ENCODE peak calls at places on chromosomes 16 and 17, in eight cellular contexts. One of them, this sample, is unnamed.

GRCh38 chr17:75763269-75763607 is 1.8 kb downstream of the GALK1 start:
- DNase-seq in heart left ventricle: no peak
- DNase-seq in esophagus squamous epithelium: no peak
- DNase-seq in HCT116: no peak
- DNase-seq in adrenal gland: no peak
- DNase-seq in tibial nerve: no peak
- DNase-seq in body of pancreas: no peak
- DNase-seq in prostate gland: no peak
- DNase-seq in this sample: no peak

GRCh38 chr16:20904507-20905079 is 4.0 kb downstream of the LYRM1 start:
- DNase-seq in heart left ventricle: no peak
- DNase-seq in esophagus squamous epithelium: no peak
- DNase-seq in HCT116: peak; percentile 85
- DNase-seq in adrenal gland: no peak
- DNase-seq in tibial nerve: no peak
- DNase-seq in body of pancreas: no peak
- DNase-seq in prostate gland: peak; percentile 21
- DNase-seq in this sample: no peak

GRCh38 chr16:17607075-17607509 is 136.3 kb upstream of the XYLT1 start:
- DNase-seq in heart left ventricle: no peak
- DNase-seq in esophagus squamous epithelium: no peak
- DNase-seq in HCT116: no peak
- DNase-seq in adrenal gland: no peak
- DNase-seq in tibial nerve: no peak
- DNase-seq in body of pancreas: no peak
- DNase-seq in prostate gland: no peak
- DNase-seq in this sample: no peak

GRCh38 chr16:35431829-35432663 is 1972.6 kb downstream of the TP53TG3F start:
- DNase-seq in heart left ventricle: no peak
- DNase-seq in esophagus squamous epithelium: no peak
- DNase-seq in HCT116: no peak
- DNase-seq in adrenal gland: peak; percentile 26
- DNase-seq in tibial nerve: no peak
- DNase-seq in body of pancreas: peak; percentile 44
- DNase-seq in prostate gland: no peak
- DNase-seq in this sample: no peak

GRCh38 chr17:80141463-80142165 is 5.3 kb downstream of the EIF4A3 start:
- DNase-seq in heart left ventricle: no peak
- DNase-seq in esophagus squamous epithelium: no peak
- DNase-seq in HCT116: no peak
- DNase-seq in adrenal gland: no peak
- DNase-seq in tibial nerve: no peak
- DNase-seq in body of pancreas: no peak
- DNase-seq in prostate gland: no peak
- DNase-seq in this sample: no peak

GRCh38 chr17:74810699-74811485 is 34.7 kb upstream of the NAT9 start:
- DNase-seq in heart left ventricle: no peak
- DNase-seq in esophagus squamous epithelium: no peak
- DNase-seq in HCT116: no peak
- DNase-seq in adrenal gland: no peak
- DNase-seq in tibial nerve: no peak
- DNase-seq in body of pancreas: no peak
- DNase-seq in prostate gland: no peak
- DNase-seq in this sample: no peak

GRCh38 chr17:50266384-50267073 is 7.7 kb upstream of the TMEM92 start:
- DNase-seq in heart left ventricle: no peak
- DNase-seq in esophagus squamous epithelium: no peak
- DNase-seq in HCT116: no peak
- DNase-seq in adrenal gland: peak; percentile 21
- DNase-seq in tibial nerve: peak; percentile 61
- DNase-seq in body of pancreas: peak; percentile 69
- DNase-seq in prostate gland: peak; percentile 85
- DNase-seq in this sample: no peak

GRCh38 chr17:56977673-56978395 is at the start of gene SCPEP1:
- DNase-seq in heart left ventricle: peak; percentile 86
- DNase-seq in esophagus squamous epithelium: peak; percentile 47
- DNase-seq in HCT116: peak; percentile 60
- DNase-seq in adrenal gland: peak; percentile 89
- DNase-seq in tibial nerve: peak; percentile 76
- DNase-seq in body of pancreas: peak; percentile 90
- DNase-seq in prostate gland: peak; percentile 87
- DNase-seq in this sample: peak; percentile 87

GRCh38 chr17:33322063-33322462 is 29.0 kb upstream of the ASIC2 start:
- DNase-seq in heart left ventricle: no peak
- DNase-seq in esophagus squamous epithelium: no peak
- DNase-seq in HCT116: no peak
- DNase-seq in adrenal gland: no peak
- DNase-seq in tibial nerve: no peak
- DNase-seq in body of pancreas: no peak
- DNase-seq in prostate gland: no peak
- DNase-seq in this sample: no peak

GRCh38 chr16:35735403-35736251 is 2276.2 kb downstream of the TP53TG3F start:
- DNase-seq in heart left ventricle: no peak
- DNase-seq in esophagus squamous epithelium: no peak
- DNase-seq in HCT116: no peak
- DNase-seq in adrenal gland: no peak
- DNase-seq in tibial nerve: no peak
- DNase-seq in body of pancreas: no peak
- DNase-seq in prostate gland: no peak
- DNase-seq in this sample: no peak

GRCh38 chr17:63601439-63602371 is 1.0 kb downstream of the TACO1 start:
- DNase-seq in heart left ventricle: no peak
- DNase-seq in esophagus squamous epithelium: no peak
- DNase-seq in HCT116: no peak
- DNase-seq in adrenal gland: no peak
- DNase-seq in tibial nerve: no peak
- DNase-seq in body of pancreas: peak; percentile 18
- DNase-seq in prostate gland: no peak
- DNase-seq in this sample: no peak

GRCh38 chr16:53080345-53081031 is 25.7 kb downstream of the CHD9 start:
- DNase-seq in heart left ventricle: peak; percentile 77
- DNase-seq in esophagus squamous epithelium: no peak
- DNase-seq in HCT116: no peak
- DNase-seq in adrenal gland: peak; percentile 82
- DNase-seq in tibial nerve: peak; percentile 57
- DNase-seq in body of pancreas: peak; percentile 17
- DNase-seq in prostate gland: peak; percentile 76
- DNase-seq in this sample: peak; percentile 55

DNA sequence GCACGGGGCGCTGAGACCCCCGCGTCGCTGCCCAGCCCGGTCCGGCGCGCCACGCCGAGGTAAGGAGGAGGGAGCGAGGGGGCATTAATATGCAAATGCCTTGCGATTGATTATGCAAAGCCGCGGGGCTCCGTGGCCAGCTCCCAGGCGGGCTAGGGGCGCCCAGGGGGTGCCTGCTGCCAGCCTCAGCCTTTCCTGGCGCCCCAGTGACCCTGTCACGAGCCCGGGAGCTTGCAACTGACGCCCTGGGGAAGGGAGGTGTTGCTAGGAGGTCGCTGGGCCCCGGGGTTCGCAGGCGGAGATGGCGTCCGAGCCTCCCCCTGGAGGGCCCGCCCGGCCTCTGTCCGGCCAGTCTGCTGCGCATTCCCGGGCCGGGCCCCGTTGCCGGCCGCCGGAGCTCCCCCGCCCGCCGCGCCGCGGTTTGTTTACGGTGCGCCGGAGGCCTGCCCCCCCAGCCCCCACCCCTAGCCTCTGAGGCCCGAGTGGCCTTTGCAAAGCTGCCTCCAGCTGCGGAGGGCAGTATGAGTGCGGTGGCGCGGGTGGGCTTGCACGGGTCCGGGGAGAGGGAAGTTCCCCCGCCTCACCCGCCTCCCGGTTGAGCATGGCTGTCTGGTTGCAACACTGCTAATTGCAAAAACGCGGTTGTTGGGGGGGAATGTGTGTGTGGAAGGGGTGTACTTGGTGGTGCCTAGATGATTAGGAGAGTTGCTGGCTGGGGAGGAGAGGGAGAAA is 435 bp downstream of the THRA start:
- DNase-seq in heart left ventricle: peak; percentile 49
- DNase-seq in esophagus squamous epithelium: no peak
- DNase-seq in HCT116: no peak
- DNase-seq in adrenal gland: peak; percentile 65
- DNase-seq in tibial nerve: no peak
- DNase-seq in body of pancreas: peak; percentile 64
- DNase-seq in prostate gland: no peak
- DNase-seq in this sample: peak; percentile 60
- TF ChIP-seq POLR2A in heart left ventricle: no peak
- TF ChIP-seq POLR2A in esophagus squamous epithelium: peak; percentile 40
- TF ChIP-seq POLR2A in HCT116: no peak
- TF ChIP-seq POLR2A in adrenal gland: peak; percentile 65
- TF ChIP-seq POLR2A in tibial nerve: no peak
- TF ChIP-seq POLR2A in body of pancreas: peak; percentile 69
- TF ChIP-seq POLR2A in prostate gland: peak; percentile 40
- TF ChIP-seq POLR2A in this sample: peak; percentile 64

DNA sequence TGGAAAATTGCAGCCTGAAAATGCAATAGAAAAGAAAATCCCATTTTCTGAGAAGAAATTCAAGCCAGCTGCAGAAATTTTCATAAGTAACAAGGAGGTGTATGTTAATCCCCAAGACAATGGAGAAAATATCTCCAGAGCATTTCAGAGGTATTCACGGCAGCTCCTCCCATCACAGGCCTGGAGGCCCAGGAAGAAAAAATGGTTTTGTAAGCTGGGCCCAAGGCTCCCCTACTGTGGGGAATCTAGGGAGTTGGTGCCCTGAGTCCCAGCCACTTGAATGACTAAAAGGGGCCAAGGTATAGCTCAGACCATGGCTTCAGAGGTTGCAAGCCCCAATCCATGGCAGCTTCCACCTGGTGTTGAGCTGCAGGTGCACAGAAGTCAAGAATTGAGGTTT is 93.3 kb upstream of the ZNF267 start:
- DNase-seq in heart left ventricle: no peak
- DNase-seq in esophagus squamous epithelium: no peak
- DNase-seq in HCT116: no peak
- DNase-seq in adrenal gland: no peak
- DNase-seq in tibial nerve: no peak
- DNase-seq in body of pancreas: no peak
- DNase-seq in prostate gland: no peak
- DNase-seq in this sample: no peak
- H3K9me3 ChIP-seq in heart left ventricle: no peaks in the 10 kb centered on the region
- H3K9me3 ChIP-seq in esophagus squamous epithelium: no peaks in the 10 kb centered on the region
- H3K9me3 ChIP-seq in HCT116: no peaks in the 10 kb centered on the region
- H3K9me3 ChIP-seq in adrenal gland: no peaks in the 10 kb centered on the region
- H3K9me3 ChIP-seq in tibial nerve: peaks cover 9% of the 10 kb centered on the region
- H3K9me3 ChIP-seq in body of pancreas: peaks cover 3% of the 10 kb centered on the region
- H3K9me3 ChIP-seq in prostate gland: no peaks in the 10 kb centered on the region
- H3K9me3 ChIP-seq in this sample: peaks cover 6% of the 10 kb centered on the region

DNA sequence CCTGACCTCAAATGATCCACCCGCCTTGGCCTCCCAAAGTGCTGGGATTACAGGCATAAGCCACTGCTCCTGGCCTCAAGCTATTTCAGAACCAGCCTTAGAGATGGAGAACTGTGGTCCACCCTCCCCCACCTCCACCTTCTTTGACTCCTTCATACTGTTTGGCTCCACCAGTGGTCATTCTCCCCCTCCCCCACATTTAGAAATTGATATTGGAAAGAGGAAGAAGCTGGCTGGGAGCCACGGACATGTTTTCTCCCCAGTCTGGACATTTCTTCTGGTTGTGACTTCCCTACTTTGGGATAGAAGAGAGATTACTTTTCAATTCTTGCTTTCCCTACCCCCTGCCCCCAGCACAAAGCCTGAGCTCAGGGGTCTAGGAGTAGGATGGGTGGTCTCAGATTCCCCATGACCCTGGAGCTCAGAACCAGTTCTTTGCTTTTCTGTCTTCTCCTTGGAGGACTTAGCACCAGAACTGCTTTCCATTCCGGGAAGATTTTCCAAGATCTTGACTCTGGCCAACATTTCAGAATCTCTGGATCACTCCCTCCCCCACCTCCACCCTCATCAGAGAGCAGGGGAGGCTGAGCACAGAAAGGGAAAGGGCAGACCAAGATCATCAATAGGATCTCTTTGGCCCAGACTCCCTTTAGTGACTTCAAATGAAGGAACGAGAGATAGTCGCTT is 16.3 kb downstream of the CAVIN1 start:
- DNase-seq in heart left ventricle: peak; percentile 30
- DNase-seq in esophagus squamous epithelium: no peak
- DNase-seq in HCT116: no peak
- DNase-seq in adrenal gland: peak; percentile 46
- DNase-seq in tibial nerve: no peak
- DNase-seq in body of pancreas: no peak
- DNase-seq in prostate gland: no peak
- DNase-seq in this sample: no peak
- TF ChIP-seq POLR2A in heart left ventricle: no peak
- TF ChIP-seq POLR2A in esophagus squamous epithelium: no peak
- TF ChIP-seq POLR2A in HCT116: no peak
- TF ChIP-seq POLR2A in adrenal gland: no peak
- TF ChIP-seq POLR2A in tibial nerve: no peak
- TF ChIP-seq POLR2A in body of pancreas: no peak
- TF ChIP-seq POLR2A in prostate gland: no peak
- TF ChIP-seq POLR2A in this sample: no peak

GRCh38 chr17:16622540-16623277 is 30.9 kb downstream of the ZNF624 start:
- DNase-seq in heart left ventricle: no peak
- DNase-seq in esophagus squamous epithelium: no peak
- DNase-seq in HCT116: no peak
- DNase-seq in adrenal gland: no peak
- DNase-seq in tibial nerve: no peak
- DNase-seq in body of pancreas: no peak
- DNase-seq in prostate gland: no peak
- DNase-seq in this sample: no peak
- H3K9me3 ChIP-seq in heart left ventricle: peaks cover 13% of the 10 kb centered on the region
- H3K9me3 ChIP-seq in esophagus squamous epithelium: no peaks in the 10 kb centered on the region
- H3K9me3 ChIP-seq in HCT116: peaks cover 38% of the 10 kb centered on the region
- H3K9me3 ChIP-seq in adrenal gland: peaks cover 4% of the 10 kb centered on the region
- H3K9me3 ChIP-seq in tibial nerve: peaks cover 23% of the 10 kb centered on the region
- H3K9me3 ChIP-seq in body of pancreas: peaks cover 10% of the 10 kb centered on the region
- H3K9me3 ChIP-seq in prostate gland: no peaks in the 10 kb centered on the region
- H3K9me3 ChIP-seq in this sample: peaks cover 12% of the 10 kb centered on the region

This sample was measured in gastrocnemius medialis.